ENCODE peak calls at places on chromosomes 2 and 18, in five cellular contexts. One of them, this sample, is unnamed.

GRCh38 chr2:37625781-37626548 is 45.5 kb downstream of the CDC42EP3 start:
- DNase-seq in adrenal gland: no peak
- DNase-seq in keratinocyte: no peak
- DNase-seq in astrocyte: peak; percentile 97
- DNase-seq in thoracic aorta: no peak
- DNase-seq in this sample: no peak

GRCh38 chr2:101991731-101992145 is at the start of gene IL1R2:
- DNase-seq in adrenal gland: peak; percentile 49
- DNase-seq in thoracic aorta: no peak
- DNase-seq in astrocyte: no peak
- DNase-seq in keratinocyte: no peak
- DNase-seq in this sample: peak; percentile 20

GRCh38 chr18:79139206-79139605 is 70.0 kb downstream of the ATP9B start:
- DNase-seq in thoracic aorta: no peak
- DNase-seq in adrenal gland: no peak
- DNase-seq in keratinocyte: no peak
- DNase-seq in astrocyte: no peak
- DNase-seq in this sample: no peak

GRCh38 chr2:240925191-240925575 is 19.0 kb downstream of the CROCC2 start:
- DNase-seq in thoracic aorta: no peak
- DNase-seq in keratinocyte: no peak
- DNase-seq in astrocyte: no peak
- DNase-seq in adrenal gland: peak; percentile 16
- DNase-seq in this sample: peak; percentile 4

GRCh38 chr2:71798266-71799012 is 345.1 kb downstream of the DYSF start:
- DNase-seq in keratinocyte: peak; percentile 5
- DNase-seq in astrocyte: peak; percentile 11
- DNase-seq in thoracic aorta: no peak
- DNase-seq in adrenal gland: peak; percentile 55
- DNase-seq in this sample: no peak

GRCh38 chr2:28095622-28096021 is 205.1 kb downstream of the BABAM2 start:
- DNase-seq in adrenal gland: no peak
- DNase-seq in keratinocyte: no peak
- DNase-seq in astrocyte: no peak
- DNase-seq in thoracic aorta: no peak
- DNase-seq in this sample: no peak

GRCh38 chr2:199278099-199278498 is 179.6 kb downstream of the SATB2 start:
- DNase-seq in thoracic aorta: no peak
- DNase-seq in astrocyte: peak; percentile 94
- DNase-seq in adrenal gland: no peak
- DNase-seq in keratinocyte: no peak
- DNase-seq in this sample: no peak

GRCh38 chr18:51621103-51621969 is 423.9 kb upstream of the MEX3C start:
- DNase-seq in astrocyte: peak; percentile 22
- DNase-seq in adrenal gland: peak; percentile 79
- DNase-seq in keratinocyte: no peak
- DNase-seq in thoracic aorta: no peak
- DNase-seq in this sample: no peak

GRCh38 chr2:48306409-48307284 is 223.3 kb upstream of the STON1 start:
- DNase-seq in thoracic aorta: no peak
- DNase-seq in keratinocyte: no peak
- DNase-seq in adrenal gland: no peak
- DNase-seq in astrocyte: peak; percentile 29
- DNase-seq in this sample: peak; percentile 47

GRCh38 chr2:12106440-12107080 is 360.1 kb downstream of the LPIN1 start:
- DNase-seq in adrenal gland: peak; percentile 73
- DNase-seq in keratinocyte: peak; percentile 55
- DNase-seq in thoracic aorta: no peak
- DNase-seq in astrocyte: peak; percentile 98
- DNase-seq in this sample: peak; percentile 66

GRCh38 chr2:18701981-18702380 is 112.6 kb upstream of the NT5C1B start:
- DNase-seq in keratinocyte: no peak
- DNase-seq in thoracic aorta: no peak
- DNase-seq in astrocyte: peak; percentile 52
- DNase-seq in adrenal gland: no peak
- DNase-seq in this sample: no peak

GRCh38 chr18:74623047-74623816 is 25.6 kb downstream of the ZNF407 start:
- DNase-seq in thoracic aorta: no peak
- DNase-seq in keratinocyte: no peak
- DNase-seq in astrocyte: no peak
- DNase-seq in adrenal gland: no peak
- DNase-seq in this sample: no peak

GRCh38 chr2:174660984-174661675 is 63.5 kb upstream of the WIPF1 start:
- DNase-seq in keratinocyte: no peak
- DNase-seq in adrenal gland: no peak
- DNase-seq in thoracic aorta: no peak
- DNase-seq in astrocyte: no peak
- DNase-seq in this sample: no peak

GRCh38 chr2:57809230-57809629 is 237.4 kb upstream of the VRK2 start:
- DNase-seq in thoracic aorta: no peak
- DNase-seq in adrenal gland: no peak
- DNase-seq in astrocyte: no peak
- DNase-seq in keratinocyte: no peak
- DNase-seq in this sample: no peak

GRCh38 chr2:170361359-170361936 is 183.5 kb downstream of the MYO3B start:
- DNase-seq in adrenal gland: peak; percentile 55
- DNase-seq in keratinocyte: peak; percentile 21
- DNase-seq in thoracic aorta: no peak
- DNase-seq in astrocyte: peak; percentile 20
- DNase-seq in this sample: no peak

GRCh38 chr2:136639651-136640050 is 125.7 kb upstream of the THSD7B start:
- DNase-seq in adrenal gland: no peak
- DNase-seq in keratinocyte: no peak
- DNase-seq in astrocyte: no peak
- DNase-seq in thoracic aorta: no peak
- DNase-seq in this sample: no peak

GRCh38 chr18:21134895-21135294 is 23.3 kb upstream of the ROCK1 start:
- DNase-seq in adrenal gland: no peak
- DNase-seq in thoracic aorta: no peak
- DNase-seq in astrocyte: no peak
- DNase-seq in keratinocyte: no peak
- DNase-seq in this sample: no peak

GRCh38 chr2:28683100-28683706 is 68.4 kb upstream of the PPP1CB start:
- DNase-seq in astrocyte: peak; percentile 80
- DNase-seq in keratinocyte: no peak
- DNase-seq in thoracic aorta: peak; percentile 49
- DNase-seq in adrenal gland: peak; percentile 89
- DNase-seq in this sample: peak; percentile 93

DNA sequence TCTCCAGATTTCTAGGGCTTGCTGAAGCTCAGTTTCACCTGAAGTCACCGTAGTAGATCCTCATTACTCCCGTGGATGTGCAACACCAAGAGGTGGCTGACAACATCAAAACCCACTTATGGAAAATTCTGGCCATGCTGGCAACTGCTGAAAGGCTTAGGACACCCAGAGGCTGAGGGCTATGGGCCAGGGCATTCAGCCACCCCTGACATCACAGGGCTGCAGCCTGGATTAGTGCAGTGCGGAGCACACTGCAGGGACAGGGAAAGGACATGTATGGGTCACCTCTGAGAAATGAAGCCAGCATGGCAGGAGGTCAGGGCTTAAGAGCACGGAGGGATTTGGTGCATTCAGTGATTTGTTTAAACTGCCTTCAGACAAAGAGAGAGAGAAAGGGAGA is 300.6 kb downstream of the TDRD15 start:
- DNase-seq in adrenal gland: no peak
- DNase-seq in astrocyte: no peak
- DNase-seq in keratinocyte: no peak
- DNase-seq in thoracic aorta: no peak
- DNase-seq in this sample: peak; percentile 11
- TF ChIP-seq CTCF in adrenal gland: no peak
- TF ChIP-seq CTCF in astrocyte: no peak
- TF ChIP-seq CTCF in keratinocyte: no peak
- TF ChIP-seq CTCF in thoracic aorta: no peak
- TF ChIP-seq CTCF in this sample: no peak

DNA sequence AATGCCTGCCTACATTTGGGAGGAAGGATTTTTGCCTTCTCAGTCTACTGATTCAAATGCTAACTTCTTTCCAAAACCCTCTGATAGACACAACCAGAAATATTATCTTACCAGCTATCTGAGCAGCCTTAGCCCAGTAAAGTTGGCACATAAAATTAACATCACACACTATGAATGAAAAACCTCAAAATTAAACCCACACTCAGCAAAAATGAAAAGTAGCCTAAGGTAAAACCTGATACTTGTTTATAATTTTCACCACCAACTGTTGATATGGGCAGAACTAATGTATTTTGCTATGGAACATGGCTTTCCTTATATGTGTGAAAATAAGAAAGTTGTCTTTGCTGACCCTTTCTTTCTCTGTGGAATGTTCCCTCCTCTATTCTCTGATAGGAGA is 226.0 kb downstream of the DPP10 start:
- DNase-seq in thoracic aorta: no peak
- DNase-seq in adrenal gland: no peak
- DNase-seq in astrocyte: no peak
- DNase-seq in keratinocyte: no peak
- DNase-seq in this sample: no peak
- H3K4me1 ChIP-seq in thoracic aorta: no peaks in the 10 kb centered on the region
- H3K4me1 ChIP-seq in adrenal gland: no peaks in the 10 kb centered on the region
- H3K4me1 ChIP-seq in astrocyte: no peaks in the 10 kb centered on the region
- H3K4me1 ChIP-seq in keratinocyte: no peaks in the 10 kb centered on the region
- H3K4me1 ChIP-seq in this sample: no peaks in the 10 kb centered on the region

GRCh38 chr18:61546598-61546997 is 213.4 kb downstream of the CDH20 start:
- DNase-seq in thoracic aorta: no peak
- DNase-seq in adrenal gland: peak; percentile 46
- DNase-seq in keratinocyte: no peak
- DNase-seq in astrocyte: peak; percentile 57
- DNase-seq in this sample: no peak
- TF ChIP-seq CTCF in thoracic aorta: no peak
- TF ChIP-seq CTCF in adrenal gland: no peak
- TF ChIP-seq CTCF in keratinocyte: no peak
- TF ChIP-seq CTCF in astrocyte: no peak
- TF ChIP-seq CTCF in this sample: no peak

GRCh38 chr2:190891370-190891769 is 10.7 kb downstream of the GLS start:
- DNase-seq in thoracic aorta: no peak
- DNase-seq in astrocyte: no peak
- DNase-seq in adrenal gland: no peak
- DNase-seq in keratinocyte: no peak
- DNase-seq in this sample: no peak
- H3K4me1 ChIP-seq in thoracic aorta: peaks cover 86% of the 10 kb centered on the region
- H3K4me1 ChIP-seq in astrocyte: peaks cover 3% of the 10 kb centered on the region
- H3K4me1 ChIP-seq in adrenal gland: peaks cover 54% of the 10 kb centered on the region
- H3K4me1 ChIP-seq in keratinocyte: peaks cover 14% of the 10 kb centered on the region
- H3K4me1 ChIP-seq in this sample: peaks cover 47% of the 10 kb centered on the region

GRCh38 chr2:216654528-216655052 is 21.4 kb downstream of the IGFBP2 start:
- DNase-seq in astrocyte: no peak
- DNase-seq in keratinocyte: no peak
- DNase-seq in thoracic aorta: no peak
- DNase-seq in adrenal gland: no peak
- DNase-seq in this sample: no peak

GRCh38 chr2:216658702-216659231 is 25.5 kb downstream of the IGFBP2 start:
- DNase-seq in adrenal gland: no peak
- DNase-seq in thoracic aorta: no peak
- DNase-seq in keratinocyte: no peak
- DNase-seq in astrocyte: no peak
- DNase-seq in this sample: no peak

GRCh38 chr2:216657963-216658362 is 24.7 kb downstream of the IGFBP2 start:
- DNase-seq in astrocyte: no peak
- DNase-seq in keratinocyte: no peak
- DNase-seq in thoracic aorta: no peak
- DNase-seq in adrenal gland: no peak
- DNase-seq in this sample: no peak

GRCh38 chr2:216659301-216659700 is 26.1 kb downstream of the IGFBP2 start:
- DNase-seq in astrocyte: no peak
- DNase-seq in thoracic aorta: no peak
- DNase-seq in keratinocyte: no peak
- DNase-seq in adrenal gland: no peak
- DNase-seq in this sample: no peak

DNA sequence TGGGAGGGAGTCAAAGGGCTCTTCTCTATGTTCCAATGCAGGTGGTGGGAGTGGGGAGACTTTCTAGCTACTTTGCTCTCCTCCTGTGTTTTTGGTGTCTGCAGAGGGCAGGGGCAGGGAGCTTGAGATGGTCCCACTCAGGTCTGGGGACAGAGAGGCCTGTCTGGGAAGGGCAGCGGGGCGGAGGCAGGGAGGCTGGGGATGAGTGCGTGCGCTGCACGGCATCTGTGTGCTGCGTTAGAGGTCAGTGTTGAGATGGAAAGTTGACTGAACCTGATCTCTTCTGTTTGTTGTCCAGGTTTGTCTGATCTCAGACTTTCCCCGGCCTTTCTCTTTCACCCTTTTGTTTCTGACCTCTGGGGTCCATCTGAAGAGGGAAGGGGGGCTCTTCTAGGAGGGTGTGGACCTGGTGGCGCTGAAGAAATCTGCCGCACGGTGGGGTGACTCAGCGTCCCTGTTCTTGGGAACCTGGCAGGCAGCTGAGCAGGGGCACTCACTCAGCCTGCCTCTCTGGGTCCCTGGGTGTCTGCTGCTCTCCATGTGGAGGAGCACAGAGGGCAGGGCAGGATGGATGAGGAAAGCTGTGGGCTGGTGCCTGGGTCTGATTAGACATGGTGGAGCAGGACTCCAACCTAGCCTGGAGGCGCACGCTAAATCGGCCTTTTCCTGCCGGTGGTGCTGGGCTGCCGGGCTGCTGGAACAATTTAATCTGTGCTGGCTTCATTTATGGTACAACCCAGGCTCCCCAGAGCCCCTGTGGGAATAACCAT is 24.1 kb downstream of the IGFBP2 start:
- DNase-seq in astrocyte: no peak
- DNase-seq in thoracic aorta: no peak
- DNase-seq in keratinocyte: no peak
- DNase-seq in adrenal gland: no peak
- DNase-seq in this sample: no peak
- TF ChIP-seq CTCF in astrocyte: no peak
- TF ChIP-seq CTCF in thoracic aorta: no peak
- TF ChIP-seq CTCF in keratinocyte: no peak
- TF ChIP-seq CTCF in adrenal gland: no peak
- TF ChIP-seq CTCF in this sample: no peak

DNA sequence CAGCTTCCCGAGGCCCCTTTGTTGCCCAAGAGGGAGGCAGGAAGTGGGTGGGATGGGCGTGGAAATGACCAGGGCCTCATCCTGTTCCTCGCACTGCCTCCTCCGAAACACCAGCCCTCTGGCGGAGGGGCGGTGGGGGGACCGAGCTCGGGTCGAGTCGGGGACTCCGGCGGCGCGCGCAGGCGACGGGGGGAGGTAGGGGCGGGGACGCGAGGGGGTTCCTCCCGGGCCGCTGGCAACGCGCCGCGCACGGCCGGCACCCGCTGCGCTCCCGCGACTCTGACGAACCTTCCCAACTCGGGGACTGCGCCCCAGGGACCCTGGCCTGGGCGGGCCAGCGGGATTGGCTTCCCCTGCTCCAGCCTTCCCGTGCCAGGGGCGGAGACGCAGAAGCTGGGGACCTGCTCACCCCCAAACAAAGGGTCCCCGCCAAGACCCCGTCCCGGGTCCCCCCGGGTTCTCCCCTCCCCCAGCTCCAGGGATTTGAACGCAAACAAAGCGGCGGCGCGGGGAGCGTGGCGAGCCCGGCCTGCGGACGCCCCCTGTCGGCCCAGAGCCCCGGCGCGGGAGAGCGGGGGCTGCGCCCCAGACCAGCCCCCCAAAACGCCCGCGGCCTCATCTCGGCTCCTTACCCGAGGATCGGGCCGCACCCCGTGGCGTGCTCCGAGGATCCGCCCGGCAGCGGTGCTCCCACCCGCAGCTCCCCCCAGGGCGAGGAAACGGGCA is 1.2 kb downstream of the SEMA4C start:
- DNase-seq in thoracic aorta: peak; percentile 65
- DNase-seq in adrenal gland: peak; percentile 89
- DNase-seq in keratinocyte: no peak
- DNase-seq in astrocyte: peak; percentile 82
- DNase-seq in this sample: peak; percentile 75
- H3K4me1 ChIP-seq in thoracic aorta: peaks cover 49% of the 10 kb centered on the region
- H3K4me1 ChIP-seq in adrenal gland: peaks cover 11% of the 10 kb centered on the region
- H3K4me1 ChIP-seq in keratinocyte: peaks cover 31% of the 10 kb centered on the region
- H3K4me1 ChIP-seq in astrocyte: peaks cover 30% of the 10 kb centered on the region
- H3K4me1 ChIP-seq in this sample: peaks cover 24% of the 10 kb centered on the region

This sample was measured in gastrocnemius medialis.